ENCODE peak calls at places on chromosomes 4 and X, in nine cellular contexts. P is suprapubic skin, M is IMR-90, Z is NB4, H is fibroblast of pulmonary artery, G is pancreas, E is neural progenitor cell, R is GM23338, D is brain microvascular endothelial cell. V is an unnamed sample.
A peak's percentile ranks its signal among the peaks of the same experiment; 100 is the strongest.

GRCh38 chrX:119647552-119648420 is 41.6 kb upstream of the NKRF start:
- DNase-seq in P (no peak), M (no peak), Z (no peak), H (no peak), G (no peak), E (no peak), R (no peak), D (no peak), V (no peak)

GRCh38 chr4:74426101-74426500 is 18.8 kb upstream of the AREG start:
- DNase-seq in P (no peak), M (peak; percentile 91), Z (no peak), H (peak; percentile 77), G (no peak), E (no peak), R (no peak), D (peak; percentile 92), V (peak; percentile 91)

GRCh38 chr4:28462766-28463165 is 1602.1 kb downstream of the STIM2 start:
- DNase-seq in P (no peak), M (peak; percentile 4), Z (no peak), H (no peak), G (no peak), E (peak; percentile 9), R (peak; percentile 27), D (no peak), V (no peak)

GRCh38 chr4:156764145-156764544 is 207.5 kb downstream of the PDGFC start:
- DNase-seq in P (no peak), M (no peak), Z (no peak), H (peak; percentile 51), G (no peak), E (no peak), R (no peak), D (no peak), V (peak; percentile 61)

GRCh38 chr4:10584042-10584441 is 100.5 kb downstream of the CLNK start:
- DNase-seq in P (no peak), M (peak; percentile 87), Z (peak; percentile 63), H (peak; percentile 95), G (no peak), E (no peak), R (no peak), D (peak; percentile 89), V (peak; percentile 89)

GRCh38 chrX:11757729-11758399 is at the start of gene MSL3:
- DNase-seq in P (peak; percentile 78), M (peak; percentile 61), Z (peak; percentile 67), H (peak; percentile 68), G (peak; percentile 37), E (peak; percentile 81), R (peak; percentile 57), D (peak; percentile 29), V (peak; percentile 61)

GRCh38 chrX:151505796-151506195 is 57.7 kb upstream of the PASD1 start:
- DNase-seq in P (no peak), M (no peak), Z (peak; percentile 52), H (no peak), G (no peak), E (peak; percentile 57), R (peak; percentile 62), D (no peak), V (no peak)

GRCh38 chr4:115119804-115120352 is 6.5 kb upstream of the NDST4 start:
- DNase-seq in P (no peak), M (no peak), Z (peak; percentile 2), H (no peak), G (no peak), E (no peak), R (no peak), D (no peak), V (no peak)

GRCh38 chr4:177159600-177159999 is 150.1 kb upstream of the NEIL3 start:
- DNase-seq in P (no peak), M (no peak), Z (no peak), H (no peak), G (no peak), E (no peak), R (peak; percentile 1), D (no peak), V (no peak)

GRCh38 chr4:177155454-177155853 is 154.2 kb upstream of the NEIL3 start:
- DNase-seq in P (no peak), M (no peak), Z (no peak), H (no peak), G (no peak), E (peak; percentile 27), R (peak; percentile 52), D (no peak), V (no peak)
- TF ChIP-seq CTCF in P (no peak), M (no peak), Z (no peak), H (no peak), G (no peak), E (peak; percentile 16), R (peak; percentile 10), D (no peak), V (no peak)

DNA sequence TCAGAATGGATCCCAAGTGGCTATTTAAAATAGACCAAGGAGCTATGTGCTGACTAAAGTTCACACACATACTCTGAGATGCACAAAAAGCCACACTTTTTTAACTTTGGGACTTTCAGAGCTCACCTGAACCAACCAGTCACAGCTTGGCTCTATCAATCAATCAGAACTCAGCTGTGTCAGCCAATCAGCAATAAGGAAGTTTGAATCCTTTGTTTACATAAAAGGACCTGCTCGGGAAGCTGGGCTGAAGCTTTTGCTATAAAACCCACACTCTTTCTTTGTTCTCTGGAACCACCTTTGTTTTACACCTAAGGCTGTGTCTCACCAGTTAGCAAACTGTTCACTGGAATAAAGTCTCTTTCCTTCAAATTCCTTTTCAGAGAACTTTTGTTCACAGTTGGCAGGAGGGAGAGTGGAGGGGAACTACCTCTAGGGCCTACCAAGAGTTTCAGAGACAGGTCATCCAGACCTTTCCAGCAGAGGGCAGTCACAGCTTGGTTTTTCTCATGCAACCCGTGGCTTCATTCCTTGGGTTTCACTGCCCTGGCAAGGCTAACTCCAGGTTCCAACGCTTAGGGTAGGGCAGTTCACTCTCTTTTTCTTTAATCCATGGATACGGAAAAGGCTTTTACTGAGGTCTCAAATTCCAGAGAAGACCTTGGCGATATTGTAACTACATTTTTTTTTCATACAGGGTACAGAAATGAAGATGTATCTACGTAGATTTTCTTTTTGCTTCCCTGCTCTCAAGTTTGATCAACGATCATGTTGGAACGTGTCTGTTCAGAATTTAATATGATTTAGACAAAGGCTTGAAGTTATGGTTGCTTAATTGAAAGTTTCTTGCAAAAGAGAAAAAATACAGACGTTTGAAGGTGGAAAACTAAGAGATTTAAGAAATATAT is 80.7 kb downstream of the GPRIN3 start:
- DNase-seq in P (no peak), M (peak; percentile 62), Z (peak; percentile 65), H (peak; percentile 87), G (peak; percentile 87), E (peak; percentile 86), R (peak; percentile 95), D (peak; percentile 80), V (peak; percentile 76)
- H3K4me3 ChIP-seq in P (no peak overlapping the region), M (no peak overlapping the region), Z (no peak overlapping the region), H (no peak overlapping the region), G (no peak overlapping the region), E (no peak overlapping the region), R (no peak overlapping the region), D (no peak overlapping the region), V (no peak overlapping the region)

GRCh38 chr4:169314906-169315305 is 44.1 kb upstream of the SH3RF1 start:
- DNase-seq in P (no peak), M (peak; percentile 70), Z (no peak), H (peak; percentile 68), G (peak; percentile 85), E (no peak), R (no peak), D (peak; percentile 81), V (peak; percentile 77)
- TF ChIP-seq CTCF in P (no peak), M (no peak), Z (no peak), H (no peak), G (no peak), E (no peak), R (no peak), D (no peak), V (no peak)

DNA sequence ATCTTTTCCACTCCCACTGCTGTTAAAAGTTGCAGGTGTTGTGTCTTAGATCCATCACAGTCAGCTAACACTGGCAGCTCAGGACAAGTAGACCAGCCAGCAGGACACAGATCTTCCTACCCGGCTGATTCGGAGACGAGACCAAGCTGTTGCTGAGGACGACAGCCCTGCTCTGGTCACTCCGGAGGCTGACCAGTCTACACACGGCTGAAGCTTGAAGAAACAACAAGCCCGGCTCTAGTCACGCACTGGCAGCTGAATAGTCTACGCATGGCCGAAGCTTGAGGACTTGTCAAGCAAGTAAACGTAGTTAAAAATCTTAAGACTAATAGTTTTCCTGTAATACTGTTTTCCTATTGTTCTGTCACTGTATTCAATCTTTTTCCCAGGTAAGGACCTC is 1.8 kb downstream of the ACOX3 start:
- DNase-seq in P (no peak), M (no peak), Z (no peak), H (peak; percentile 16), G (no peak), E (no peak), R (no peak), D (no peak), V (no peak)
- H3K4me3 ChIP-seq in P (no peak overlapping the region), M (no peak overlapping the region), Z (no peak overlapping the region), H (peak overlapping the region; percentile 96), G (no peak overlapping the region), E (no peak overlapping the region), R (no peak overlapping the region), D (no peak overlapping the region), V (no peak overlapping the region)

DNA sequence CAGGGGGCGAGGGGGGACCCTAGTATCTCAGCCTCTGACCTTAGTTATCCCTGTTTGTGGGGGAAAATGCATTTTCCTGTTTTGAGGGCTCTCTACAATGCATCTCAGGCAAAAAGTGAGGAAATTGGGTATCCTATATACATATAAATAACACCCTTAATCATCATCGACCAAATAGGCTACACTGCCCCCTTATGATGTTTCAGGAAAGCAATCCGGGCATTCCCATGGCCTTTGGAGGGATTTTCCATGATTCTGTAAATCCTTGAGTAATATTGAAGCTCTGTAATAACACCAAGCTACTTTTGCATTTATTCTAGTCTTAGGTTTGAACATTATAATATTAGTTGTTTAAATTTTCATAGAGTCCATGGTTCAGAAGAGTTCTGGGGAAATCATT is 91.6 kb upstream of the SCOC start:
- DNase-seq in P (no peak), M (peak; percentile 22), Z (no peak), H (peak; percentile 43), G (no peak), E (no peak), R (peak; percentile 37), D (no peak), V (no peak)
- TF ChIP-seq CTCF in P (no peak), M (peak; percentile 27), Z (no peak), H (peak; percentile 27), G (no peak), E (no peak), R (peak; percentile 59), D (peak; percentile 34), V (peak; percentile 23)

V was measured in astrocyte of the spinal cord.